ENCODE peak calls at places on chromosomes 2 and 18, in four cellular contexts. One of them, this sample, is unnamed.

GRCh38 chr18:79870369-79871025 is 72.8 kb downstream of the KCNG2 start:
- DNase-seq in HepG2: no peak
- DNase-seq in K562: no peak
- DNase-seq in GM12878: no peak
- DNase-seq in this sample: no peak

GRCh38 chr2:96916156-96917007 is 46.5 kb upstream of the SEMA4C start:
- DNase-seq in K562: no peak
- DNase-seq in GM12878: no peak
- DNase-seq in HepG2: no peak
- DNase-seq in this sample: no peak

GRCh38 chr18:35775887-35776286 is 194.3 kb downstream of the GALNT1 start:
- DNase-seq in GM12878: no peak
- DNase-seq in HepG2: no peak
- DNase-seq in K562: no peak
- DNase-seq in this sample: no peak

GRCh38 chr2:71298914-71299313 is 32.7 kb upstream of the ZNF638 start:
- DNase-seq in HepG2: no peak
- DNase-seq in GM12878: no peak
- DNase-seq in K562: no peak
- DNase-seq in this sample: no peak

GRCh38 chr2:48362515-48362914 is 167.4 kb upstream of the STON1 start:
- DNase-seq in GM12878: no peak
- DNase-seq in HepG2: no peak
- DNase-seq in K562: no peak
- DNase-seq in this sample: no peak

GRCh38 chr2:231244382-231245252 is 46.2 kb downstream of the ARMC9 start:
- DNase-seq in K562: no peak
- DNase-seq in GM12878: no peak
- DNase-seq in HepG2: no peak
- DNase-seq in this sample: no peak

GRCh38 chr2:23330214-23330613 is 54.8 kb upstream of the KLHL29 start:
- DNase-seq in HepG2: no peak
- DNase-seq in K562: peak
- DNase-seq in GM12878: no peak
- DNase-seq in this sample: peak

GRCh38 chr18:5759169-5759568 is 136.2 kb downstream of the TMEM200C start:
- DNase-seq in K562: no peak
- DNase-seq in GM12878: no peak
- DNase-seq in HepG2: no peak
- DNase-seq in this sample: no peak

DNA sequence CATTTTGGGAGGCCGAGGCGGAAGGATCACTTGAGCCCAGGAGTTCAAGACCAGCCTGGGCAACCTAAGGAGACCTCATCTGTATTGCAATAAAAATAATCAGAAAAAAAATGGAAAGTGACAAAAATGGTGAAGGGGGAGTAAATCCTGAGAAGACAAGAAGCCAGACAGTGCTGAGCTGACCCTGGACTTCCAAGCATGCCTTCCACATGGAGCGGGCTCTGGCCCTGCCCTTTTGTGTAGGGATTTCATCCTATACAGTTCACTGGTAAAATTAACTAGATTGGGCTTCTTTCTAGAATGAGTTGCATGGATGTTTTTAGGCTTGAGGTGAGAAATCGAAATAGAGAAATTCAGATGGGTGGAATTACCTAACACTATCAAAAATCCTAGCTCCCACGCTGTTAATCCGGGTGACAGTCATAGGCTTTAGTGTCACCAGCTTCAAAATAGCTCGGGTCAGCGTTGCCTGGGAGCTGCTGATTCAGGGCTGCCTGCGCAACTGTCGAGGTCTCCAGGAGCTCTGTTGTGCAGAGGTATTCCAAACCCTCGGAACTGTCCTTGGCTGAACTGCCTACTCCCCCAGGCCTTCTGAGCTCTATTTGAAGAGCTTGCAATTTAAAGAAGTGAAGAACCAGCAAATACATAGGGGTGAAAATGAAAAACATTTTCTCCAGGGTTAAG is 21.6 kb upstream of the ZNF532 start:
- DNase-seq in K562: no peak
- DNase-seq in HepG2: no peak
- DNase-seq in GM12878: no peak
- DNase-seq in this sample: no peak
- TF ChIP-seq NR2C2 in K562: no peak
- TF ChIP-seq NR2C2 in HepG2: no peak
- TF ChIP-seq NR2C2 in GM12878: no peak
- TF ChIP-seq NR2C2 in this sample: no peak

DNA sequence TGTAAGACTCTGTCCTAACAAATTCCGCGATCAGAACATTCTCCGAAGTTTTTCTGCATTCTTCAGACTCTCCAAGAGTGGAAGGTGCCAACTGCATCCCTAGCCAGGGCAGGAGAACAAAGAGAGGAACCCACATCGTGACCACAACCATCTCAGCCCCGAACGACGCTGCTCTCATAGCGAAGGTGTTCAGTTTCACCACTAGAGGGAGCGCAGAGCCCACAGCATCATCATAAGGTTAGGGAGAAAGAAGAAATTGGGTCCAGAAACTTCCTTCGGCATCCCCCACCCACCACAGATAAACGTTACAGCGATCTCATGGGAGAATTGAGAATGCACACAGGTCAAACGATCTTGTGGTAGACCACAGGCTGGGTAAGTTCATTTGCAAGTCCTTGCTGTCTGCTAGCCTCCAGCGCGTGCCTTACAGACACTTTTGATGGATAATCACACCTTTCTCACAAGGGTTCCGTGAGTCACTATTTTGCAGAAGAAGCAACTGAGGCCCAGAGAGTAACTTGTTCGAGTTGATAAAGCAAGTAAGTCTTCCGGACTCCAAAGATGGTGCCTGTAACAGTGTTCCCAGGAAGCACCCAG is 53.7 kb upstream of the ARL4C start:
- DNase-seq in K562: peak
- DNase-seq in GM12878: peak
- DNase-seq in HepG2: peak
- DNase-seq in this sample: peak
- TF ChIP-seq NR2C2 in K562: no peak
- TF ChIP-seq NR2C2 in GM12878: no peak
- TF ChIP-seq NR2C2 in HepG2: no peak
- TF ChIP-seq NR2C2 in this sample: no peak

GRCh38 chr18:10027461-10027860 is 113.6 kb downstream of the VAPA start:
- DNase-seq in GM12878: no peak
- DNase-seq in HepG2: no peak
- DNase-seq in K562: no peak
- DNase-seq in this sample: no peak

GRCh38 chr18:10027031-10027430 is 113.2 kb downstream of the VAPA start:
- DNase-seq in K562: no peak
- DNase-seq in GM12878: no peak
- DNase-seq in HepG2: no peak
- DNase-seq in this sample: no peak

GRCh38 chr18:10022365-10022764 is 108.5 kb downstream of the VAPA start:
- DNase-seq in K562: no peak
- DNase-seq in GM12878: no peak
- DNase-seq in HepG2: no peak
- DNase-seq in this sample: no peak

GRCh38 chr18:10025756-10026290 is 112.0 kb downstream of the VAPA start:
- DNase-seq in K562: no peak
- DNase-seq in GM12878: no peak
- DNase-seq in HepG2: no peak
- DNase-seq in this sample: no peak

GRCh38 chr18:10023853-10024638 is 110.2 kb downstream of the VAPA start:
- DNase-seq in HepG2: no peak
- DNase-seq in K562: no peak
- DNase-seq in GM12878: no peak
- DNase-seq in this sample: no peak
- TF ChIP-seq NR2C2 in HepG2: no peak
- TF ChIP-seq NR2C2 in K562: no peak
- TF ChIP-seq NR2C2 in GM12878: no peak
- TF ChIP-seq NR2C2 in this sample: no peak

GRCh38 chr2:11014026-11014425 is 102.3 kb downstream of the KCNF1 start:
- DNase-seq in HepG2: no peak
- DNase-seq in K562: no peak
- DNase-seq in GM12878: no peak
- DNase-seq in this sample: no peak
- TF ChIP-seq NR2C2 in HepG2: no peak
- TF ChIP-seq NR2C2 in K562: no peak
- TF ChIP-seq NR2C2 in GM12878: no peak
- TF ChIP-seq NR2C2 in this sample: no peak